ENCODE peak calls at places on chromosome 2, in nine cellular contexts. O, G, E, Y, U, W, V, S and Z are unnamed samples.

GRCh38 chr2:96082211-96083063 is 33.9 kb downstream of the ADRA2B start:
- DNase-seq in G (no peak), W (no peak), Y (no peak), O (no peak), V (no peak), E (no peak), U (no peak), S (no peak), Z (peak; percentile 54)

GRCh38 chr2:60312618-60313017 is 240.8 kb downstream of the BCL11A start:
- DNase-seq in V (no peak), U (no peak), Y (no peak), W (no peak), G (no peak), O (no peak), E (no peak), S (no peak), Z (no peak)

GRCh38 chr2:110955546-110955945 is 165.2 kb upstream of the BCL2L11 start:
- DNase-seq in E (no peak), Y (no peak), G (no peak), U (no peak), S (no peak), O (no peak), V (no peak), W (no peak), Z (no peak)

GRCh38 chr2:157946919-157947557 is 70.9 kb upstream of the ACVR1 start:
- DNase-seq in V (no peak), O (no peak), W (no peak), E (no peak), G (no peak), S (no peak), U (no peak), Y (no peak), Z (no peak)

GRCh38 chr2:229408356-229408755 is 137.3 kb upstream of the PID1 start:
- DNase-seq in O (peak; percentile 77), G (peak; percentile 38), U (peak; percentile 47), E (peak; percentile 73), W (no peak), Y (peak; percentile 68), S (peak; percentile 83), V (peak; percentile 91), Z (no peak)

GRCh38 chr2:12261993-12262680 is 454.6 kb upstream of the TRIB2 start:
- DNase-seq in W (no peak), O (no peak), U (no peak), E (no peak), V (peak; percentile 39), G (no peak), Y (no peak), S (no peak), Z (no peak)

GRCh38 chr2:119826370-119826961 is 66.7 kb downstream of the PTPN4 start:
- DNase-seq in E (no peak), V (peak; percentile 21), G (no peak), U (peak; percentile 19), S (no peak), O (peak; percentile 16), W (no peak), Y (no peak), Z (no peak)

GRCh38 chr2:172097557-172098131 is 5.1 kb downstream of the DLX2 start:
- DNase-seq in S (no peak), E (no peak), Y (no peak), V (no peak), G (no peak), O (no peak), U (no peak), W (no peak), Z (no peak)

GRCh38 chr2:12213222-12213621 is 466.8 kb downstream of the LPIN1 start:
- DNase-seq in O (no peak), V (no peak), W (no peak), U (no peak), G (no peak), E (no peak), S (no peak), Y (no peak), Z (no peak)

GRCh38 chr2:88857951-88858406 is 166.5 kb downstream of the RPIA start:
- DNase-seq in W (no peak), G (no peak), Y (no peak), S (no peak), O (no peak), E (peak; percentile 60), U (peak; percentile 39), V (peak; percentile 62), Z (no peak)

GRCh38 chr2:88856409-88857135 is 165.1 kb downstream of the RPIA start:
- DNase-seq in W (no peak), G (no peak), E (no peak), O (no peak), V (no peak), Y (no peak), S (no peak), U (no peak), Z (no peak)

GRCh38 chr2:88857274-88857741 is 165.8 kb downstream of the RPIA start:
- DNase-seq in U (peak; percentile 66), O (no peak), Y (no peak), W (no peak), S (no peak), V (no peak), E (peak; percentile 78), G (no peak), Z (no peak)

GRCh38 chr2:88860421-88861075 is 169.1 kb downstream of the RPIA start:
- DNase-seq in E (no peak), Y (no peak), W (no peak), V (no peak), G (no peak), S (no peak), O (no peak), U (no peak), Z (no peak)

DNA sequence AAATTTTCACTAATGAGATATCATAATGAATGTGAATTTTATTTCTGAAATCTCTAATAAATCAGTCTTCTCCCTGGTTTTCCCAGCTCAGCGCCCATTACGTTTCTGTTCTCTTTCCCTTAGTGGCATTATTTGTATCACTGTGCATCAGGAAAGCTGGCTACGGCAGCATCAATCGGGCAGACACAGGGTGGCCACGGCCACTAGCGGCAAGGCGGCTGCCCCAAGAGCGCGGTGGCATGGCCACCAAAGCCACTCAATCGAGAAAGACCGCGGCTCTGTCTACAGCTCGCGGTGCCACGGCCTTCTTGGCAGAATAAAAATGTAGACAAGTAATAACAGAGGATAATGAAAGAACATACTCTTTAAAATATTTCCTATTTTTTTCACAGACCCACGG is 168.0 kb downstream of the RPIA start:
- DNase-seq in U (no peak), O (no peak), Y (no peak), E (no peak), V (no peak), W (no peak), S (no peak), G (no peak), Z (no peak)
- TF ChIP-seq POLR2A in U (no peak), O (no peak), Y (no peak), E (no peak), V (no peak), W (no peak), S (no peak), G (no peak), Z (no peak)

GRCh38 chr2:85413592-85414421 is 3.6 kb upstream of the CAPG start:
- DNase-seq in U (peak; percentile 76), E (peak; percentile 73), S (no peak), W (peak; percentile 66), V (peak; percentile 46), Y (no peak), O (no peak), G (peak; percentile 62), Z (no peak)
- H3K4me3 ChIP-seq in U (peak overlapping the region; percentile 39), E (peak overlapping the region; percentile 34), S (peak overlapping the region; percentile 67), W (peak overlapping the region; percentile 55), V (peak overlapping the region; percentile 53), Y (peak overlapping the region; percentile 57), O (peak overlapping the region; percentile 45), G (peak overlapping the region; percentile 54), Z (peak overlapping the region; percentile 32)

DNA sequence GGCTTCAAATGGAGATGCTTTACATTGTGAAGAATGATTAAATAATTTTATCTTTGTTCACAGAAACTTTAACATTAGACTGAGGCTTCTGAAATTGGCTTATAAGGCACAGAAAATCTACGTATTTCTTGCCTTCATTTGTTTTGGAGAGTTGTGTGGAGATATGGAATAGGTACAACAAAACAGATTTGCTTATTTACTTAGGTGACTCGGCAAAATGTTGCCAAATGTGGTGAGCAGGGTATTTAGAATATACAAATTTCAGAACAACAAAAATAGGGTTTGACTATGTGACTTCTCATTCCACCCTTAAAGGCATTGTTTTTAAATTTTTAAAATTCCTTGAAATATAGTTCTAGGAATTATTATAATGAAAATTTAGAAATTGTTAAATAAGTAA is 134.2 kb downstream of the KCNJ3 start:
- DNase-seq in S (no peak), V (no peak), W (no peak), E (no peak), G (no peak), U (no peak), Y (no peak), O (no peak), Z (no peak)
- TF ChIP-seq POLR2A in S (no peak), V (no peak), W (no peak), E (no peak), G (no peak), U (no peak), Y (no peak), O (no peak), Z (no peak)

GRCh38 chr2:209790066-209790728 is 18.6 kb downstream of the UNC80 start:
- DNase-seq in V (no peak), W (no peak), U (no peak), G (no peak), O (no peak), Y (no peak), S (no peak), E (no peak), Z (no peak)
- H3K4me3 ChIP-seq in V (no peak overlapping the region), W (peak overlapping the region; percentile 29), U (no peak overlapping the region), G (no peak overlapping the region), O (peak overlapping the region; percentile 23), Y (no peak overlapping the region), S (no peak overlapping the region), E (no peak overlapping the region), Z (peak overlapping the region; percentile 1)